ENCODE peak calls at places on chromosomes 13 and 19, in seven cellular contexts. T is activated T-helper 2 cell treated with anti-CD3 and anti-CD28 coated beads, Interferon-gamma antibody, Interleukin-2, Interleukin-4, amounts not matched to agents 10 μg/mL and 5 μg/mL and 100 μg/mL, durations not matched to agents 14 hours and 24 hours and 36 hours; L is AG04449; O is IMR-90; Z is hypothalamus; F is prostate gland; Q is stimulated activated CD4-positive, alpha-beta T cell treated with anti-CD3 and anti-CD28 coated beads, Interleukin-4, amount 100 ng/mL, for 1 hour. J is an unnamed sample.

GRCh38 chr13:112760440-112760839 is 70.6 kb downstream of the ATP11A start:
- DNase-seq in T (no peak), L (no peak), F (no peak), O (peak), Z (no peak), Q (no peak), J (peak)

GRCh38 chr13:110319774-110320509 is 12.9 kb downstream of the COL4A2 start:
- DNase-seq in F (no peak), L (no peak), O (peak), Z (no peak), T (no peak), Q (no peak), J (peak)

GRCh38 chr19:507286-508203 is at the start of gene TPGS1:
- DNase-seq in Q (peak), F (peak), L (no peak), T (peak), O (peak), Z (peak), J (peak)

GRCh38 chr13:44373601-44374347 is at the start of gene SERP2:
- DNase-seq in O (no peak), F (no peak), Q (no peak), L (no peak), Z (peak), T (no peak), J (peak)

GRCh38 chr13:107185889-107186288 is 618.0 kb upstream of the ARGLU1 start:
- DNase-seq in L (no peak), Z (no peak), Q (no peak), F (no peak), O (peak), T (no peak), J (peak)

GRCh38 chr13:39963612-39964011 is 308.1 kb downstream of the COG6 start:
- DNase-seq in F (no peak), Z (no peak), L (no peak), O (no peak), T (no peak), Q (no peak), J (no peak)

GRCh38 chr19:13547102-13547501 is 40.8 kb upstream of the CACNA1A start:
- DNase-seq in O (no peak), Z (no peak), L (no peak), F (no peak), T (no peak), Q (no peak), J (no peak)

GRCh38 chr13:110250258-110250891 is 56.6 kb downstream of the COL4A1 start:
- DNase-seq in O (peak), L (no peak), Q (no peak), T (no peak), F (no peak), Z (no peak), J (peak)